ENCODE peak calls at places on chromosomes 13 and 19, in eight cellular contexts. S is naive thymus-derived CD4-positive, alpha-beta T cell; R is GM23338; A is heart left ventricle; Q is body of pancreas; E is psoas muscle; H is mucosa of descending colon; L is thoracic aorta. B is an unnamed sample.

GRCh38 chr13:102197193-102197592 is 204.7 kb downstream of the FGF14 start:
- DNase-seq in R (peak; percentile 72), Q (no peak), S (no peak), L (no peak), E (no peak), H (no peak), A (no peak), B (no peak)

GRCh38 chr13:54383604-54384003 is 1355.0 kb downstream of the OLFM4 start:
- DNase-seq in E (no peak), R (peak; percentile 30), S (no peak), H (no peak), L (no peak), A (no peak), Q (no peak), B (no peak)

GRCh38 chr19:2957160-2957559 is 12.4 kb upstream of the ZNF77 start:
- DNase-seq in H (no peak), E (no peak), A (no peak), L (no peak), R (no peak), S (no peak), Q (no peak), B (no peak)

GRCh38 chr19:29489182-29489951 is 36.4 kb upstream of the VSTM2B start:
- DNase-seq in S (no peak), L (no peak), Q (no peak), R (no peak), H (no peak), A (no peak), E (no peak), B (no peak)

GRCh38 chr19:57075801-57076492 is 43.8 kb upstream of the USP29 start:
- DNase-seq in R (no peak), E (no peak), A (no peak), Q (no peak), H (no peak), L (no peak), S (no peak), B (no peak)

GRCh38 chr13:80083516-80084085 is 257.3 kb downstream of the SPRY2 start:
- DNase-seq in S (no peak), Q (no peak), L (no peak), A (no peak), H (no peak), R (no peak), E (no peak), B (no peak)

GRCh38 chr19:36151144-36152051 is 849 bp downstream of the COX7A1 start:
- DNase-seq in H (no peak), S (no peak), Q (peak; percentile 45), R (peak; percentile 89), A (peak; percentile 81), L (peak; percentile 34), E (peak; percentile 65), B (peak; percentile 55)

GRCh38 chr19:51690359-51691121 is 2.6 kb upstream of the SPACA6 start:
- DNase-seq in L (no peak), R (peak; percentile 84), S (peak; percentile 47), H (peak; percentile 66), Q (peak; percentile 61), A (peak; percentile 80), E (peak; percentile 69), B (peak; percentile 89)

GRCh38 chr19:48325265-48325910 is at the start of gene EMP3:
- DNase-seq in E (peak; percentile 76), S (peak; percentile 61), A (peak; percentile 85), Q (peak; percentile 54), H (peak; percentile 88), L (peak; percentile 53), R (peak; percentile 89), B (peak; percentile 90)

GRCh38 chr19:48907671-48908070 is 7.6 kb downstream of the NUCB1 start:
- DNase-seq in H (peak; percentile 75), S (no peak), E (no peak), R (no peak), A (no peak), L (no peak), Q (no peak), B (no peak)

GRCh38 chr19:17522988-17523872 is 11.8 kb downstream of the PGLS start:
- DNase-seq in R (no peak), L (no peak), Q (peak; percentile 23), E (peak; percentile 41), H (peak; percentile 83), S (no peak), A (peak; percentile 57), B (no peak)

GRCh38 chr19:5246554-5247155 is 94.0 kb downstream of the PTPRS start:
- DNase-seq in H (no peak), A (no peak), S (no peak), L (no peak), R (no peak), Q (no peak), E (no peak), B (no peak)

GRCh38 chr19:43640424-43640757 is 741 bp upstream of the CADM4 start:
- DNase-seq in Q (no peak), A (no peak), R (peak; percentile 19), H (no peak), E (no peak), S (no peak), L (no peak), B (no peak)

GRCh38 chr19:29842471-29843179 is 30.8 kb downstream of the CCNE1 start:
- DNase-seq in Q (no peak), A (no peak), R (no peak), S (no peak), H (no peak), E (no peak), L (no peak), B (no peak)

GRCh38 chr19:47447470-47448359 is 24.0 kb downstream of the SLC8A2 start:
- DNase-seq in L (no peak), Q (peak; percentile 25), A (no peak), R (peak; percentile 99), S (peak; percentile 55), H (peak; percentile 63), E (peak; percentile 37), B (peak; percentile 63)

GRCh38 chr13:102847272-102848234 is 1.7 kb downstream of the ERCC5 start:
- DNase-seq in E (no peak), H (no peak), A (no peak), R (peak; percentile 59), S (no peak), Q (peak; percentile 13), L (no peak), B (no peak)

GRCh38 chr19:13864513-13865242 is 12.3 kb upstream of the NANOS3 start:
- DNase-seq in Q (no peak), L (no peak), A (no peak), R (no peak), S (no peak), H (no peak), E (no peak), B (no peak)

DNA sequence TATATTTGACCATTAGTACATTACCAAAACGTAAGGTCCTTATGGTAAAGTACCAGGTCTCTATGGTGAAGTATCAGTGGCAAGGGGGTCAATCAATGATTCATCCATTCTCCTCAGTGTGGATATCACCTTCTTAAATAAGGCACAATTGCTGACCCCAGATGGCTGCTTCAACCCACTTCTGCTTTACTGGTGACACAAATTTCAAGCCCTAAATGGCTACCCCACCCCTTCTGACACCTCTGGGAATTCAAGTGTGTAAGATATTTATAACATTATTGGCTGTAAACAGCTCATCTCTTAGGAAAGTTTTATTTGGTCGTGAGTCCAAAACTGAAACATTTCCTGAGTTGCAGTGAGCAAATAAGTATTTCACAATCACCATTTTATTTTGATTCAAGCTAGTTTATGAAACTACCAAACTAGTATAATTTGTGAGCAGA is 7.9 kb upstream of the WBP4 start:
- DNase-seq in E (no peak), L (no peak), Q (no peak), R (no peak), H (no peak), A (no peak), S (no peak), B (no peak)
- H3K4me1 ChIP-seq in E (peaks cover 86% of the 10 kb centered on the region), L (peaks cover 74% of the 10 kb centered on the region), Q (peaks cover 85% of the 10 kb centered on the region), R (no peaks in the 10 kb centered on the region), H (peaks cover 52% of the 10 kb centered on the region), A (peaks cover 83% of the 10 kb centered on the region), S (no peaks in the 10 kb centered on the region), B (peaks cover 7% of the 10 kb centered on the region)

GRCh38 chr19:38715540-38715939 is 28.7 kb downstream of the CAPN12 start:
- DNase-seq in Q (peak; percentile 95), E (no peak), A (no peak), L (peak; percentile 66), H (no peak), R (no peak), S (no peak), B (no peak)
- H3K4me1 ChIP-seq in Q (peaks cover 76% of the 10 kb centered on the region), E (peaks cover 70% of the 10 kb centered on the region), A (peaks cover 99% of the 10 kb centered on the region), L (peaks cover 76% of the 10 kb centered on the region), H (peaks cover 2% of the 10 kb centered on the region), R (no peaks in the 10 kb centered on the region), S (no peaks in the 10 kb centered on the region), B (peaks cover 24% of the 10 kb centered on the region)

GRCh38 chr19:33390120-33390907 is 16.8 kb downstream of the CEBPG start:
- DNase-seq in Q (peak; percentile 39), H (peak; percentile 67), L (no peak), E (peak; percentile 75), A (peak; percentile 57), R (no peak), S (no peak), B (peak; percentile 67)
- H3K4me1 ChIP-seq in Q (peaks cover 51% of the 10 kb centered on the region), H (peaks cover 50% of the 10 kb centered on the region), L (peaks cover 48% of the 10 kb centered on the region), E (peaks cover 81% of the 10 kb centered on the region), A (peaks cover 84% of the 10 kb centered on the region), R (no peaks in the 10 kb centered on the region), S (no peaks in the 10 kb centered on the region), B (peaks cover 7% of the 10 kb centered on the region)

GRCh38 chr19:38849147-38849745 is 540 bp downstream of the HNRNPL start:
- DNase-seq in S (peak; percentile 96), Q (peak; percentile 97), E (peak; percentile 98), L (peak; percentile 90), R (peak; percentile 94), A (peak; percentile 97), H (peak; percentile 99), B (peak; percentile 99)

GRCh38 chr19:38851622-38852230 is 1.9 kb upstream of the HNRNPL start:
- DNase-seq in R (peak; percentile 97), Q (peak; percentile 97), A (peak; percentile 96), L (peak; percentile 70), E (peak; percentile 96), H (peak; percentile 97), S (peak; percentile 82), B (peak; percentile 94)

GRCh38 chr19:38849746-38850230 is at the start of gene HNRNPL:
- DNase-seq in Q (no peak), H (peak; percentile 99), R (no peak), E (peak; percentile 99), L (no peak), S (peak; percentile 99), A (peak; percentile 100), B (no peak)

GRCh38 chr19:38850976-38851621 is 1.3 kb upstream of the HNRNPL start:
- DNase-seq in A (peak; percentile 44), Q (peak; percentile 27), R (peak; percentile 65), E (no peak), L (no peak), H (peak; percentile 81), S (no peak), B (peak; percentile 62)

DNA sequence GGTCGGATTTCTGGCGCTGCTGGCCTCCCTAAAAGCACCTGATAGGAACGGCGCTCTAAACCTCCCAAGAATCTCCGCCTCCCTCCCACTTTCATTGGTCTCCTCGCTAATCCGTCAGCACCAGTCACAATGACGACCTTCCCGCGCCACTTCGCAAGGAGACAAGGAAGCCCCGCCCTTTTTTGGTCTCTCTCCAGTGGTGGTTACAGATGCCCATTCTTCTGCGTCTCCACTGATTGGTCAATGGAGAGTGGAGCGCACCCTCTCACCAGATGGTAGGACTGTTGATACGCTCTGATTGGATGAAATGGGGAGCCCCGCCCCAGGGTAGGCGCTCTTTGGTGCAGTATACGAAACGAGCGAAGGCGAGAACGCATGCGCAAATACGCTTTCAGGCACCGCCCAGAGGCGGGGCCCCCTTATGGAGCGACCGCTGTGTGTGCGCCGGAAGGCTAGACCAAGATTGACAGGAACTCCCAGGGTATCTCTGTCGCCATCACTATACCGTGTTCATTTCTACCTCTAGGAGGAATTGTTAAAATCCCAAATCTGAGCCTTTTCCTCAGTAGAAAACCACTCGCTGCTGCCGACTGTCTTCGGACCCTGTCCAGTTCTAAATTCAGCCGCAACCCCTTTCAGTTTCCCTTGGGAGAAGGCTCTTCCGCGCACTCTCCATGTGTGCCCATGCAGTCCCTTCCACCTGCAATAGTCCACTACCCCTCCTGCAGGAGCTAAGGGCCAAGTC is 617 bp upstream of the HNRNPL start:
- DNase-seq in Q (peak; percentile 100), A (peak; percentile 100), H (peak; percentile 99), L (peak; percentile 100), S (peak; percentile 91), E (peak; percentile 99), R (peak; percentile 100), B (peak; percentile 100)
- H3K4me1 ChIP-seq in Q (peaks cover 46% of the 10 kb centered on the region), A (peaks cover 54% of the 10 kb centered on the region), H (peaks cover 27% of the 10 kb centered on the region), L (peaks cover 55% of the 10 kb centered on the region), S (peaks cover 24% of the 10 kb centered on the region), E (peaks cover 41% of the 10 kb centered on the region), R (peaks cover 11% of the 10 kb centered on the region), B (peaks cover 13% of the 10 kb centered on the region)

B was measured in ovary.